ENCODE peak calls at places on chromosome 5, in nine cellular contexts. F, L, O, P, J, Y, W, M and Q are unnamed samples.

GRCh38 chr5:167763772-167764171 is 527.7 kb upstream of the WWC1 start:
- DNase-seq in Y (no peak), P (no peak), J (no peak), L (no peak), F (no peak), M (no peak), W (no peak), O (no peak), Q (peak; percentile 11)

GRCh38 chr5:126542441-126542840 is 52.6 kb downstream of the ALDH7A1 start:
- DNase-seq in P (no peak), F (no peak), M (no peak), W (no peak), O (no peak), L (no peak), Y (no peak), J (no peak), Q (no peak)

GRCh38 chr5:34585601-34586104 is 70.5 kb upstream of the RAI14 start:
- DNase-seq in Y (no peak), J (no peak), P (no peak), L (peak; percentile 19), O (no peak), F (no peak), W (no peak), M (no peak), Q (no peak)

GRCh38 chr5:6702633-6703032 is 10.6 kb upstream of the TENT4A start:
- DNase-seq in P (no peak), J (no peak), M (no peak), F (no peak), L (no peak), O (no peak), W (no peak), Y (no peak), Q (no peak)

GRCh38 chr5:58294598-58295298 is 165.1 kb downstream of the PLK2 start:
- DNase-seq in P (no peak), W (no peak), Y (peak; percentile 2), O (no peak), L (no peak), J (no peak), M (no peak), F (no peak), Q (no peak)

GRCh38 chr5:79636981-79637733 is 24.9 kb downstream of the TENT2 start:
- DNase-seq in F (no peak), Y (no peak), P (no peak), L (no peak), M (no peak), J (no peak), O (no peak), W (no peak), Q (no peak)

GRCh38 chr5:169696621-169697517 is 59.8 kb downstream of the DOCK2 start:
- DNase-seq in M (no peak), W (no peak), O (no peak), P (no peak), F (no peak), Y (no peak), J (no peak), L (no peak), Q (no peak)

GRCh38 chr5:11390369-11390768 is 513.9 kb downstream of the CTNND2 start:
- DNase-seq in W (no peak), P (no peak), L (no peak), J (no peak), M (no peak), O (no peak), Y (no peak), F (no peak), Q (no peak)

GRCh38 chr5:132500244-132500930 is 9.8 kb upstream of the IRF1 start:
- DNase-seq in Y (no peak), O (no peak), L (no peak), J (peak; percentile 55), W (no peak), F (no peak), M (no peak), P (no peak), Q (no peak)

GRCh38 chr5:96279796-96280542 is 153.1 kb downstream of the PCSK1 start:
- DNase-seq in M (no peak), J (no peak), Y (no peak), P (no peak), W (no peak), F (no peak), O (no peak), L (no peak), Q (no peak)

GRCh38 chr5:124746916-124747769 is 704 bp upstream of the ZNF608 start:
- DNase-seq in Y (peak; percentile 91), M (peak; percentile 88), J (peak; percentile 87), L (peak; percentile 49), P (peak; percentile 75), O (peak; percentile 84), F (no peak), W (peak; percentile 96), Q (peak; percentile 93)

GRCh38 chr5:80187274-80187673 is 68.6 kb downstream of the SERINC5 start:
- DNase-seq in W (no peak), F (no peak), L (no peak), O (no peak), P (no peak), J (no peak), Y (no peak), M (no peak), Q (no peak)

GRCh38 chr5:139692605-139693340 is 44.6 kb downstream of the CXXC5 start:
- DNase-seq in L (no peak), Y (no peak), O (no peak), P (no peak), J (no peak), M (no peak), W (no peak), F (no peak), Q (no peak)

GRCh38 chr5:73272351-73272750 is 99.4 kb downstream of the TMEM174 start:
- DNase-seq in F (no peak), M (no peak), Y (no peak), W (no peak), O (no peak), L (no peak), J (no peak), P (no peak), Q (no peak)

GRCh38 chr5:180139731-180140626 is 68.4 kb upstream of the RNF130 start:
- DNase-seq in Y (no peak), M (no peak), F (no peak), P (peak; percentile 42), W (no peak), J (peak; percentile 44), L (no peak), O (no peak), Q (no peak)

GRCh38 chr5:134512661-134512999 is 12.8 kb upstream of the JADE2 start:
- DNase-seq in J (no peak), Y (no peak), P (no peak), W (no peak), L (no peak), M (no peak), O (no peak), F (no peak), Q (no peak)

GRCh38 chr5:4098226-4098625 is 502.6 kb downstream of the IRX1 start:
- DNase-seq in F (no peak), P (no peak), Y (no peak), M (no peak), W (no peak), L (no peak), J (no peak), O (no peak), Q (no peak)

GRCh38 chr5:122844136-122844915 is 1.1 kb upstream of the SNX24 start:
- DNase-seq in P (no peak), L (no peak), W (peak; percentile 3), M (peak; percentile 32), F (no peak), J (no peak), O (no peak), Y (no peak), Q (no peak)

GRCh38 chr5:175700991-175701390 is 43.1 kb downstream of the HRH2 start:
- DNase-seq in W (no peak), F (no peak), O (no peak), L (no peak), J (no peak), Y (no peak), M (no peak), P (no peak), Q (no peak)
- TF ChIP-seq CTCF in W (peak; percentile 36), F (peak; percentile 39), O (peak; percentile 32), L (peak; percentile 19), J (no peak), Y (peak; percentile 21), M (no peak), P (peak; percentile 35), Q (no peak)

DNA sequence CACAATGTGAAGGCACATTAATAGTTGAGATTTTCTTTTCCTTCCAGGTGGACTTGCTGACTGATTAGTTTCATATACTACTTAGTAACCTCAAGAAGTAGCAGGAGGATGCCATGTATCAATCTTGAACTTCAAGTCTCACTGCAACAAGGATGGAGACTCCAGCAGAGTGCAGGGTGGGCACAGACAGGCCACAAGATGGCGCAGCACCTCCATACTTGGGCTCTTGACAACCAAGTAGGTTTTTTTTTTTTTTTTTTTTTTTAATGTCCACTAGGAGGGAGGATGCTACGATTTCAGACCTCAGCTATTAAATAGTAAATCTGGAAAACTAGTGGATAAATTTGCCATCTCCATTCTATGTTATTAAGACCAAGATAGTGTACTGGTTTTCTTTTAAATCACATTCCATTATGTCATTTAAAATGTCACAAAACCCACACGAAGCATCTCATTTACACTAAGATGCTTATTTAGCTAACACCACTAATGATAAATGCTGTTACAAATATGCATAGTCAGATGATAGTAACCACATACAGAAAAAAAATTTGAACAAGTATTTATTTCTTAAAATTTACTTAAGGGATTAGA is 58.6 kb downstream of the IL6ST start:
- DNase-seq in L (peak; percentile 72), M (peak; percentile 70), J (peak; percentile 81), Y (peak; percentile 79), P (peak; percentile 83), O (peak; percentile 82), F (peak; percentile 61), W (peak; percentile 86), Q (peak; percentile 69)
- TF ChIP-seq CTCF in L (peak; percentile 91), M (no peak), J (peak; percentile 57), Y (peak; percentile 95), P (peak; percentile 88), O (peak; percentile 96), F (peak; percentile 86), W (peak; percentile 93), Q (peak; percentile 95)

GRCh38 chr5:59746261-59746765 is 147.2 kb downstream of the PDE4D start:
- DNase-seq in L (no peak), F (no peak), W (no peak), P (no peak), Y (no peak), M (no peak), O (no peak), J (no peak), Q (no peak)
- TF ChIP-seq CTCF in L (no peak), F (no peak), W (no peak), P (no peak), Y (no peak), M (no peak), O (no peak), J (no peak), Q (peak; percentile 4)

DNA sequence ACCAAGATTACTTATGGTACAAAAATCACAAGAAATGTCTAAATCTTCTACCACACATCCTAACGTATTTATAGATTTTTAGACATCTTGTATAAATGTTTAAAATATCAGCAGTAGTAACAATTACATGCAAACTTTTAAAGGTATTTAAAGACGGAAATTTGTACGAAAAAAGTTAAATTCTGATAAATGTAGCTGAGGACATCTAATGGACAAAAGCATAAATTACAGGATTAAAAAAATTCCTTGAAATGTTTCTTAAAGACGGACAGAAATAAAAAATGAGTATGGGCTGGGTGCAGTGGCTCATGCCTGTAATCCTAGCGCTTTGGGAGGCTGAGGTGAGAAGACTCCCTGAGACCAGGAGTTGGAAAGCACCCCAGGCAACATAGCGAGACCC is 15.8 kb downstream of the ERCC8 start:
- DNase-seq in F (no peak), W (no peak), Y (no peak), M (no peak), J (no peak), P (no peak), O (no peak), L (no peak), Q (no peak)
- TF ChIP-seq CTCF in F (no peak), W (peak; percentile 23), Y (no peak), M (no peak), J (no peak), P (no peak), O (peak; percentile 31), L (peak; percentile 41), Q (peak; percentile 8)

GRCh38 chr5:77973253-77973609 is 197.1 kb upstream of the TBCA start:
- DNase-seq in M (no peak), F (no peak), J (no peak), P (no peak), L (no peak), O (no peak), W (peak; percentile 34), Y (no peak), Q (no peak)
- TF ChIP-seq CTCF in M (no peak), F (no peak), J (no peak), P (no peak), L (no peak), O (no peak), W (no peak), Y (no peak), Q (no peak)